ENCODE peak calls at places on chromosomes 7 and 10, in four cellular contexts. One of them, this sample, is unnamed.

GRCh38 chr10:27748586-27748985 is 3.0 kb upstream of the MKX start:
- DNase-seq in uterus: no peak
- DNase-seq in AG08395: no peak
- DNase-seq in fibroblast of mammary gland: no peak
- DNase-seq in this sample: no peak

GRCh38 chr7:20327047-20327446 is 3.7 kb upstream of the ITGB8 start:
- DNase-seq in uterus: no peak
- DNase-seq in AG08395: peak
- DNase-seq in fibroblast of mammary gland: peak
- DNase-seq in this sample: no peak

GRCh38 chr7:75963383-75963995 is 30.9 kb downstream of the TMEM120A start:
- DNase-seq in uterus: no peak
- DNase-seq in AG08395: no peak
- DNase-seq in fibroblast of mammary gland: no peak
- DNase-seq in this sample: peak

GRCh38 chr7:29204491-29205281 is 10.1 kb downstream of the CHN2 start:
- DNase-seq in uterus: no peak
- DNase-seq in AG08395: no peak
- DNase-seq in fibroblast of mammary gland: no peak
- DNase-seq in this sample: no peak

GRCh38 chr7:11776083-11776482 is 55.9 kb downstream of the THSD7A start:
- DNase-seq in uterus: no peak
- DNase-seq in AG08395: no peak
- DNase-seq in fibroblast of mammary gland: no peak
- DNase-seq in this sample: no peak

GRCh38 chr10:74787457-74787856 is 38.9 kb upstream of the KAT6B start:
- DNase-seq in uterus: no peak
- DNase-seq in AG08395: no peak
- DNase-seq in fibroblast of mammary gland: no peak
- DNase-seq in this sample: no peak

GRCh38 chr10:14016011-14016536 is 314.6 kb downstream of the FRMD4A start:
- DNase-seq in uterus: no peak
- DNase-seq in AG08395: peak
- DNase-seq in fibroblast of mammary gland: peak
- DNase-seq in this sample: no peak

GRCh38 chr7:155206286-155207020 is 91.2 kb upstream of the INSIG1 start:
- DNase-seq in uterus: peak
- DNase-seq in AG08395: peak
- DNase-seq in fibroblast of mammary gland: peak
- DNase-seq in this sample: no peak

GRCh38 chr7:143479055-143479766 is 1.5 kb downstream of the TAS2R41 start:
- DNase-seq in uterus: no peak
- DNase-seq in AG08395: peak
- DNase-seq in fibroblast of mammary gland: peak
- DNase-seq in this sample: no peak

GRCh38 chr7:129779602-129780256 is 168.2 kb downstream of the NRF1 start:
- DNase-seq in uterus: no peak
- DNase-seq in AG08395: no peak
- DNase-seq in fibroblast of mammary gland: no peak
- DNase-seq in this sample: no peak

GRCh38 chr10:116777006-116777405 is 34.6 kb upstream of the HSPA12A start:
- DNase-seq in uterus: no peak
- DNase-seq in AG08395: no peak
- DNase-seq in fibroblast of mammary gland: no peak
- DNase-seq in this sample: no peak